ENCODE peak calls at places on chromosomes 4 and X, in five cellular contexts. A is GM12878, S is K562, U is HepG2, W is H1. L is an unnamed sample.

GRCh38 chr4:3518941-3519340 is 13.3 kb downstream of the LRPAP1 start:
- DNase-seq in A (no peak), S (no peak), U (no peak), W (no peak), L (no peak)

GRCh38 chrX:53356186-53356585 is 66.3 kb downstream of the SMC1A start:
- DNase-seq in U (no peak), A (no peak), S (peak), W (no peak), L (no peak)

GRCh38 chrX:31590581-31591113 is 518.8 kb upstream of the FTHL17 start:
- DNase-seq in A (no peak), S (peak), U (peak), W (no peak), L (no peak)

GRCh38 chrX:103197721-103198306 is 17.1 kb upstream of the BEX4 start:
- DNase-seq in W (no peak), S (no peak), A (no peak), U (no peak), L (no peak)

GRCh38 chrX:125507119-125507518 is 187.4 kb downstream of the TEX13C start:
- DNase-seq in U (no peak), W (no peak), S (no peak), A (no peak), L (no peak)

GRCh38 chr4:110634320-110635154 is 11.7 kb upstream of the PITX2 start:
- DNase-seq in S (no peak), W (no peak), A (no peak), U (no peak), L (no peak)

GRCh38 chr4:55854132-55854531 is 684 bp downstream of the EXOC1 start:
- DNase-seq in A (no peak), W (no peak), S (peak), U (no peak), L (no peak)

GRCh38 chr4:26034849-26035248 is 120.8 kb downstream of the SMIM20 start:
- DNase-seq in S (no peak), U (no peak), A (no peak), W (no peak), L (no peak)

GRCh38 chr4:139553751-139554670 is 2.0 kb downstream of the SETD7 start:
- DNase-seq in U (no peak), W (no peak), S (no peak), A (no peak), L (no peak)

GRCh38 chrX:15334561-15334960 is 762 bp downstream of the PIGA start:
- DNase-seq in W (no peak), A (no peak), S (no peak), U (no peak), L (no peak)

GRCh38 chr4:68021185-68021584 is 57.9 kb upstream of the TMPRSS11A start:
- DNase-seq in S (no peak), W (no peak), A (no peak), U (no peak), L (peak)

GRCh38 chr4:53783208-53783859 is 192.0 kb upstream of the LNX1 start:
- DNase-seq in W (no peak), A (no peak), S (no peak), U (no peak), L (no peak)

GRCh38 chr4:53781614-53782467 is 190.6 kb upstream of the LNX1 start:
- DNase-seq in U (peak), W (no peak), S (no peak), A (no peak), L (no peak)

GRCh38 chr4:53782468-53782865 is 191.2 kb upstream of the LNX1 start:
- DNase-seq in W (no peak), A (no peak), S (no peak), U (no peak), L (no peak)

GRCh38 chr4:53779025-53779424 is 187.7 kb upstream of the LNX1 start:
- DNase-seq in U (no peak), A (no peak), S (no peak), W (no peak), L (no peak)

DNA sequence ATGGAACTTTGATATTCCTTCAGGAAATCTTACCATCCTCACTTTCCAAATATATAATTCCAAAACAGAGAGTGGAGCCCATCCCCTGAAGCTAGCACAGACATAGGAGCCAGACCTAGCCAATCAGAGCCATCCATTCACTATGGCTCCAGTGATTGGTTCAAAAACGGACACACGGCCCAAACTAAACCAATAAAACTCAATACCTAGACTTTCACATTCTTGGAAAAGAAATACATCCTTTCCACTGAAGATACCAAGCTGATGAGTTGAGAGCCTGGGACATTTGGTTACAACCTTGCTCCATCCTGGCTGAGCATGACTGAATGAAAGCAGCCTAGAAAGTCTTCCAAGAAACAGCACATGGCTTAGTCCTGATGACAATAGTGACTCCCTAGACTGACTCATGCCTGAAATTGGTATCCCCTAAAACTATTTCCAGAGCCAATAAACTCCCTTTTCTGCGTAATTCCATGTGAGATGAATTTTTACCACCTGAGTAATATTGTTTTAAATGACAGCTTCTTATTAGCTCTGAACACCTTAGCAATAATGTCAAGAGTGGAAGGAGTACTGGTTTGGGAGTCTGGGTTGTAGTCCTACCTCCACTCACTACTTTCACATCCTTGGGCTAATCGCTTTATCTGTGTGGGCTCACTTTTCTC is 189.6 kb upstream of the LNX1 start:
- DNase-seq in U (no peak), S (no peak), A (no peak), W (no peak), L (no peak)
- H3K4me2 ChIP-seq in U (no peak), S (no peak), A (no peak), W (no peak), L (no peak)

DNA sequence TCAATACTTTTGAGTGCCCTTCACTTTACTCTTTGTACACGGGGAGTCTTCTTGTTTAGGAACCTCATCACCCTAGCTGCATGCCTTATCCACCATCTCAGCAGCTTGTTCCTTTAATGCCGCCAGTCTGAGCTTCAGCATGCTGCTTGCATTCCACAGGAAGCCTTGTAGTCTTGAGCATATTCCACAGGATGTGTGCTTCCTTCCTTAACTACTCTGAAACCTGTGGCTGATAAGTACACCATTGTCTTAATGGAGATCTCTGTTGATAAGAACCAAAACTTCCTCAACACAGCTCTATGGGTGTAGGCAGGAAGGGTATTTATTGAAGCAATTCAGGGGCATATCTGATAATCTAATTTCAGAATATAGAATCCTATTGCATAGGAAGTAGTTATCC is 24.4 kb upstream of the CCNI start:
- DNase-seq in W (no peak), U (no peak), A (no peak), S (no peak), L (no peak)
- H2AFZ ChIP-seq in W (no peak), U (no peak), A (no peak), S (no peak), L (no peak)

GRCh38 chr4:134078230-134078914 is 123.2 kb downstream of the PABPC4L start:
- DNase-seq in A (no peak), W (no peak), S (no peak), U (no peak), L (no peak)
- TF ChIP-seq SRF in A (no peak), W (no peak), S (no peak), U (no peak), L (no peak)

DNA sequence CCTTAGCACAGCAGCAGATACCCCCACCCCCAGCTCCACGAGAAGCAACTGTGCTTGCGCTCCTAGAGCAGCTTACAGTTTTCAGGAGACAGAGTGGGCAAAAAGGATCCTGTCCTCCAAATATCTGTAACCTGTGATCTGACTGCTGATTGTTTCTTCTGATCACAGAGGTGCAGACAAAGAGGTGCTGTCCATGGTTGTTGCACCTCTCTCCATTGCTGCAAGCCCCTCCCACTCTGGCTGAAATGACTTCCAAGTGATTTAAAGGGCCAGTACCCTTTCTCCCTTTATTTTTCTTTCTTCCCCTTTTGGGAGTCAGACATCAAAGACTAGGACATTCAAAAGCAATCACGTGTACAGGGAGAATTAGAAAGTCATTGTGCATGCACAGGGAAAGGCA is 205.3 kb upstream of the GEMIN8 start:
- DNase-seq in A (no peak), W (no peak), S (no peak), U (no peak), L (peak)
- H3K4me2 ChIP-seq in A (no peak), W (no peak), S (no peak), U (no peak), L (no peak)

GRCh38 chr4:54499308-54500074 is 158.3 kb upstream of the KIT start:
- DNase-seq in W (no peak), U (no peak), A (no peak), S (no peak), L (no peak)
- H2AFZ ChIP-seq in W (no peak), U (no peak), A (no peak), S (peak), L (no peak)

GRCh38 chr4:81786063-81786763 is 314.5 kb upstream of the RASGEF1B start:
- DNase-seq in A (no peak), S (no peak), U (no peak), W (no peak), L (no peak)
- TF ChIP-seq SRF in A (no peak), S (no peak), U (no peak), W (no peak), L (no peak)

GRCh38 chr4:145297556-145297955 is 117.2 kb upstream of the OTUD4 start:
- DNase-seq in S (no peak), W (no peak), A (peak), U (no peak), L (no peak)

GRCh38 chr4:145302725-145303124 is 122.3 kb upstream of the OTUD4 start:
- DNase-seq in U (no peak), A (no peak), W (no peak), S (no peak), L (no peak)

GRCh38 chr4:145301386-145302080 is 121.1 kb upstream of the OTUD4 start:
- DNase-seq in A (no peak), S (no peak), W (no peak), U (no peak), L (no peak)

GRCh38 chr4:145298885-145299284 is 118.5 kb upstream of the OTUD4 start:
- DNase-seq in S (no peak), A (peak), W (no peak), U (no peak), L (no peak)

DNA sequence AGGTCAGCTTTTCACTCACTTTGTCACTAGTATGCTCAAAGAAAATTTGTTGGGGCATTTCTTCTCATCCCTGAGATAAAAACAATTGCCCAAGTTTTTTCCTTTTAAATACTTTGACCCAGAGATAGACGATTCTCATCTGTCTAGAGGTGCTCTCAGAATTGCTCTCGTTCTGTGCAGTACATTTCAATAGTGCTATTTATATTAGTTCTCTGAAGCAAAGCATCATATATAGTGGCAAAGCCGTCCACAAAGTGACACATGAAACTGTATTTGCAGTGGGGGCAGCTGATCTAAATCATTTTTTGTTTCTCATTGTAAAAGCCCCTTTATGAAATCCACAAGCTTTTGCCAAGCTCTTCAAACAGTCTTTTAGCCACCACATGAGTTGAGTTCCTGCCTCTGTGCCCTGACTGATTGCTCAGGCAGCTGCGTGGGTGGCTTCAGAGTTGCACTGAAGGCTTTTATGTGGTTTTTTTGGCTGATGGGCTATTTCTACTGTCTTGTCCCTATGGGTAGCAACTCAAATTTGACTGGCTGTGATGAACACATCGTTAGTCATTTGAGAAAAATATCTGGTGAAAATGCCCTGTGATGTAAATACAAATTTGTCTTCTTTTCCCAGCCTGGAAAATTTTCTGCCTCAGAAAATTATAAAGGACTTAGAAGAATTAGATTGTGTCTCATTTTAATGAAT is 119.1 kb upstream of the OTUD4 start:
- DNase-seq in U (peak), S (no peak), A (peak), W (no peak), L (peak)
- H3K4me2 ChIP-seq in U (no peak), S (no peak), A (peak), W (no peak), L (peak)

GRCh38 chr4:140615451-140615850 is 46.7 kb upstream of the UCP1 start:
- DNase-seq in W (no peak), S (no peak), U (peak), A (no peak), L (no peak)

GRCh38 chr4:140607852-140608251 is 39.1 kb upstream of the UCP1 start:
- DNase-seq in S (no peak), A (no peak), U (no peak), W (no peak), L (no peak)

GRCh38 chr4:140611854-140612253 is 43.1 kb upstream of the UCP1 start:
- DNase-seq in A (no peak), U (no peak), S (no peak), W (no peak), L (no peak)

GRCh38 chr4:140609548-140610425 is 41.0 kb upstream of the UCP1 start:
- DNase-seq in U (peak), A (peak), W (no peak), S (peak), L (peak)

DNA sequence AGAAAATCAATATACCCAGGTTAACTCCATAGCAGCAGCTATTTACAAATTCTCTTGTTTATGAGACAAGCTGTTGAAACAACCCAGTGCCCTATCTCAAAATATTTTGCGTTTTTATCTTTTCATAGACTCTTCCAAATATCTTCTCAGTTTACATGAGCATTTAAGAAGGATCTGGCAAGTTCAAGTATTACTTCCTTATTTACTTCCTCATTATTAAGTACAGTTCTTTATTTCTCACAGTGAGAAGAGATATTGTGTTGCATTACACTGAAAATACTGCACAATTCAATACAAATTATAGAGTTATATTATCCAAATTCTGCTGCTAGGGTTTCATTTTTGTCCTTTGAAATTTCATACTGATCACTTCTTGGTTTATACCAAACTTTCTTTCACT is 43.6 kb upstream of the UCP1 start:
- DNase-seq in U (no peak), W (no peak), A (no peak), S (no peak), L (no peak)
- H2AFZ ChIP-seq in U (no peak), W (no peak), A (no peak), S (no peak), L (no peak)

GRCh38 chr4:85994576-85994975 is 365.3 kb downstream of the MAPK10 start:
- DNase-seq in S (no peak), W (no peak), A (no peak), U (no peak), L (no peak)
- TF ChIP-seq SRF in S (no peak), W (no peak), A (no peak), U (no peak), L (no peak)